ENCODE peak calls at places on chromosomes 3 and 15, in four cellular contexts. G, J, P and A are unnamed samples.
A peak's percentile ranks its signal among the peaks of the same experiment; 100 is the strongest.

GRCh38 chr15:73787621-73788020 is 34.5 kb upstream of the INSYN1 start:
- DNase-seq in G (no peak), J (no peak), P (no peak), A (no peak)

GRCh38 chr3:17076940-17077605 is 192.3 kb downstream of the PLCL2 start:
- DNase-seq in G (no peak), J (no peak), P (no peak), A (no peak)

GRCh38 chr3:58090351-58090750 is 82.1 kb downstream of the FLNB start:
- DNase-seq in G (no peak), J (no peak), P (no peak), A (no peak)

GRCh38 chr15:30940359-30940758 is 36.6 kb downstream of the FAN1 start:
- DNase-seq in G (no peak), J (no peak), P (no peak), A (no peak)

GRCh38 chr15:101008158-101009139 is 89.3 kb downstream of the LRRK1 start:
- DNase-seq in G (peak; percentile 59), J (peak; percentile 90), P (peak; percentile 86), A (peak; percentile 91)

GRCh38 chr3:187913617-187914033 is 168.4 kb upstream of the BCL6 start:
- DNase-seq in G (no peak), J (no peak), P (no peak), A (no peak)

GRCh38 chr3:33061782-33062181 is 35.2 kb downstream of the GLB1 start:
- DNase-seq in G (no peak), J (peak; percentile 72), P (no peak), A (no peak)

GRCh38 chr3:141448606-141449216 is 38.1 kb upstream of the RASA2 start:
- DNase-seq in G (no peak), J (no peak), P (no peak), A (no peak)

GRCh38 chr3:100041328-100041749 is 73.0 kb downstream of the FILIP1L start:
- DNase-seq in G (no peak), J (no peak), P (no peak), A (no peak)

GRCh38 chr3:141379250-141379872 is 11.1 kb downstream of the ZBTB38 start:
- DNase-seq in G (no peak), J (peak; percentile 77), P (no peak), A (no peak)

GRCh38 chr3:50256978-50257890 is 11.7 kb upstream of the SEMA3B start:
- DNase-seq in G (no peak), J (peak; percentile 59), P (peak; percentile 83), A (peak; percentile 64)